ENCODE peak calls at places on chromosome 15, in seven cellular contexts. One of them, this sample, is unnamed.

GRCh38 chr15:82963356-82964341 is 11.1 kb upstream of the HOMER2 start:
- DNase-seq in esophagus muscularis mucosa: no peak
- DNase-seq in heart left ventricle: peak; percentile 45
- DNase-seq in ovary: no peak
- DNase-seq in A549: no peak
- DNase-seq in spleen: no peak
- DNase-seq in body of pancreas: no peak
- DNase-seq in this sample: peak; percentile 55

GRCh38 chr15:74402873-74403589 is 30.7 kb downstream of the SEMA7A start:
- DNase-seq in ovary: no peak
- DNase-seq in body of pancreas: no peak
- DNase-seq in spleen: peak; percentile 96
- DNase-seq in heart left ventricle: no peak
- DNase-seq in A549: no peak
- DNase-seq in esophagus muscularis mucosa: no peak
- DNase-seq in this sample: no peak

GRCh38 chr15:81398910-81399551 is 25.0 kb upstream of the TMC3 start:
- DNase-seq in ovary: no peak
- DNase-seq in A549: no peak
- DNase-seq in esophagus muscularis mucosa: no peak
- DNase-seq in heart left ventricle: no peak
- DNase-seq in spleen: no peak
- DNase-seq in body of pancreas: no peak
- DNase-seq in this sample: no peak

GRCh38 chr15:29825205-29825604 is 2.9 kb upstream of the TJP1 start:
- DNase-seq in ovary: no peak
- DNase-seq in esophagus muscularis mucosa: no peak
- DNase-seq in A549: no peak
- DNase-seq in spleen: no peak
- DNase-seq in body of pancreas: no peak
- DNase-seq in heart left ventricle: no peak
- DNase-seq in this sample: no peak

GRCh38 chr15:94930945-94931344 is 699.6 kb downstream of the MCTP2 start:
- DNase-seq in body of pancreas: no peak
- DNase-seq in ovary: no peak
- DNase-seq in spleen: no peak
- DNase-seq in heart left ventricle: no peak
- DNase-seq in A549: no peak
- DNase-seq in esophagus muscularis mucosa: no peak
- DNase-seq in this sample: no peak

GRCh38 chr15:35691176-35691761 is 145.3 kb upstream of the DPH6 start:
- DNase-seq in esophagus muscularis mucosa: no peak
- DNase-seq in ovary: no peak
- DNase-seq in A549: no peak
- DNase-seq in spleen: no peak
- DNase-seq in heart left ventricle: no peak
- DNase-seq in body of pancreas: no peak
- DNase-seq in this sample: no peak

GRCh38 chr15:59941612-59942011 is 62.5 kb upstream of the FOXB1 start:
- DNase-seq in A549: no peak
- DNase-seq in body of pancreas: no peak
- DNase-seq in heart left ventricle: no peak
- DNase-seq in spleen: no peak
- DNase-seq in esophagus muscularis mucosa: no peak
- DNase-seq in ovary: no peak
- DNase-seq in this sample: no peak

GRCh38 chr15:31391687-31392671 is 65.3 kb downstream of the KLF13 start:
- DNase-seq in A549: peak; percentile 61
- DNase-seq in spleen: peak; percentile 96
- DNase-seq in esophagus muscularis mucosa: peak; percentile 96
- DNase-seq in heart left ventricle: peak; percentile 92
- DNase-seq in body of pancreas: peak; percentile 93
- DNase-seq in ovary: peak; percentile 80
- DNase-seq in this sample: peak; percentile 76

GRCh38 chr15:31481157-31481556 is 154.5 kb downstream of the KLF13 start:
- DNase-seq in spleen: peak; percentile 16
- DNase-seq in body of pancreas: no peak
- DNase-seq in A549: no peak
- DNase-seq in esophagus muscularis mucosa: no peak
- DNase-seq in heart left ventricle: no peak
- DNase-seq in ovary: no peak
- DNase-seq in this sample: no peak

GRCh38 chr15:24877174-24877573 is 77.6 kb upstream of the SNRPN start:
- DNase-seq in body of pancreas: no peak
- DNase-seq in A549: no peak
- DNase-seq in heart left ventricle: no peak
- DNase-seq in esophagus muscularis mucosa: no peak
- DNase-seq in ovary: no peak
- DNase-seq in spleen: no peak
- DNase-seq in this sample: no peak

GRCh38 chr15:89406756-89407650 is 72.4 kb upstream of the POLG start:
- DNase-seq in ovary: no peak
- DNase-seq in spleen: no peak
- DNase-seq in body of pancreas: no peak
- DNase-seq in esophagus muscularis mucosa: no peak
- DNase-seq in A549: no peak
- DNase-seq in heart left ventricle: no peak
- DNase-seq in this sample: no peak
- TF ChIP-seq CTCF in ovary: no peak
- TF ChIP-seq CTCF in spleen: no peak
- TF ChIP-seq CTCF in body of pancreas: no peak
- TF ChIP-seq CTCF in esophagus muscularis mucosa: no peak
- TF ChIP-seq CTCF in A549: no peak
- TF ChIP-seq CTCF in heart left ventricle: no peak
- TF ChIP-seq CTCF in this sample: no peak

DNA sequence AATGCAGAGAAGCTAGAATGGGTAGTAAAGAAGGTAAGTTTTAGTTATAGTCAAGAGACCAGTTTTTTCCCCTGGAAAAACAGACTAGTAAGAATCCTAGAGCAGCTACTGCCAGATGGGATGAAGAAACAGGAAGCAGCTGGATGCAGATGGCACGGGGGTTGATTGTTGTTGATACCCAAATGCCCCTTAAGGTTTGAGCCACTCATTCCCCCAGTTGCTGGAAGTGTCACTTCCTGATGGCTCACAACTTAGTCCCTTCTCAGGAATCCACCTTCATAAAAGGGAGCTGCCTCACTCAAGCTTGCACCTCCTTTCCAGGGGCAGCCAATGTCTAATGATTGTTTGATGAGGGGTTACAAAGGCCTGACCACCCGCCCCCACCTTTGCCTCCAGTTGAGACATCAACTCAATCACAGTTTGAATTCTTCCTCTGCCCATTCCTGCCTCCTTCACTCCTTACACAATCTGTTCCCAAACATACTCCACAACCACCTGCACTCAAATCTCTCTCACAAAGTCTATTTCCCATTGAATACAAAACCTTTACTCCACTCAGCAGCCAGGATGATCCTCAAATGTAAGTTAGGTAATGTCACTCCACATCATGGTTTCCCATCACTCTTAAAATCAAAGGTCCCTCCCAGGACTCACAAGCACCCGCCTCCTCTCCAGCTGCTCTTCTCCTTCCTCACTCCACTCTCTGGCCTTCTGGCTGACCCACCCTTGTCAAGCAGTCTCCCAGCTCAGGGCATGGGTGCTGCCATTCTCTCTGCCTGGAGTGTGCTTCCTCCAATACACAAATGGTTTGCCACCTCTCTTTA is 450.1 kb upstream of the THBS1 start:
- DNase-seq in A549: no peak
- DNase-seq in spleen: no peak
- DNase-seq in body of pancreas: no peak
- DNase-seq in ovary: no peak
- DNase-seq in esophagus muscularis mucosa: no peak
- DNase-seq in heart left ventricle: no peak
- DNase-seq in this sample: no peak
- TF ChIP-seq POLR2A in A549: no peak
- TF ChIP-seq POLR2A in spleen: no peak
- TF ChIP-seq POLR2A in body of pancreas: no peak
- TF ChIP-seq POLR2A in ovary: no peak
- TF ChIP-seq POLR2A in esophagus muscularis mucosa: no peak
- TF ChIP-seq POLR2A in heart left ventricle: no peak
- TF ChIP-seq POLR2A in this sample: no peak

DNA sequence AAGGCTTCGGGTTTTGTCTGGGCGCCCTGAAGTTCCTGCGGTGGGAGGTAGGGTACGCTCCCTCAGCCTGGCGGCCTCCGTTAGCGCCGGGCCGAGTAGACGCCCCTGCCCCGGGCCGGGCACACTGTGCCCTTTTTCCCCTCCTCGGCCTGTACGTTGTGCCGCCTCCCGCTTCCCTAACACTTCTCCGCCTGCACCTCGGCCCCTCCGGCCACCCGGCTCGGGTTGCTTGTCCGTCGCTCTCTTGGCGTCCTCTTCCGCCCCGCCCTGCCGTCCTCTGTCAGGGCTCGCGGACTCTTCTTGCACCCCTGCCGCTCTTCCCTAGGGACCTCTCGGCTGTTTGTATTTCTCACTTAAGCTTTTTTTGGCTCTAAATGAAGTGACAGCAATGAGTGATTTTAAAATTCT is 384 bp downstream of the KNL1 start:
- DNase-seq in spleen: peak; percentile 88
- DNase-seq in esophagus muscularis mucosa: peak; percentile 89
- DNase-seq in heart left ventricle: peak; percentile 53
- DNase-seq in body of pancreas: peak; percentile 52
- DNase-seq in A549: peak; percentile 58
- DNase-seq in ovary: no peak
- DNase-seq in this sample: peak; percentile 26
- TF ChIP-seq CTCF in spleen: no peak
- TF ChIP-seq CTCF in esophagus muscularis mucosa: peak; percentile 13
- TF ChIP-seq CTCF in heart left ventricle: no peak
- TF ChIP-seq CTCF in body of pancreas: peak; percentile 37
- TF ChIP-seq CTCF in A549: no peak
- TF ChIP-seq CTCF in ovary: no peak
- TF ChIP-seq CTCF in this sample: no peak

GRCh38 chr15:69081310-69082004 is 67.0 kb downstream of the NOX5 start:
- DNase-seq in esophagus muscularis mucosa: no peak
- DNase-seq in heart left ventricle: peak; percentile 87
- DNase-seq in ovary: peak; percentile 21
- DNase-seq in body of pancreas: peak; percentile 43
- DNase-seq in A549: no peak
- DNase-seq in spleen: no peak
- DNase-seq in this sample: peak; percentile 37
- TF ChIP-seq POLR2A in esophagus muscularis mucosa: no peak
- TF ChIP-seq POLR2A in heart left ventricle: no peak
- TF ChIP-seq POLR2A in ovary: no peak
- TF ChIP-seq POLR2A in body of pancreas: no peak
- TF ChIP-seq POLR2A in A549: no peak
- TF ChIP-seq POLR2A in spleen: no peak
- TF ChIP-seq POLR2A in this sample: no peak

DNA sequence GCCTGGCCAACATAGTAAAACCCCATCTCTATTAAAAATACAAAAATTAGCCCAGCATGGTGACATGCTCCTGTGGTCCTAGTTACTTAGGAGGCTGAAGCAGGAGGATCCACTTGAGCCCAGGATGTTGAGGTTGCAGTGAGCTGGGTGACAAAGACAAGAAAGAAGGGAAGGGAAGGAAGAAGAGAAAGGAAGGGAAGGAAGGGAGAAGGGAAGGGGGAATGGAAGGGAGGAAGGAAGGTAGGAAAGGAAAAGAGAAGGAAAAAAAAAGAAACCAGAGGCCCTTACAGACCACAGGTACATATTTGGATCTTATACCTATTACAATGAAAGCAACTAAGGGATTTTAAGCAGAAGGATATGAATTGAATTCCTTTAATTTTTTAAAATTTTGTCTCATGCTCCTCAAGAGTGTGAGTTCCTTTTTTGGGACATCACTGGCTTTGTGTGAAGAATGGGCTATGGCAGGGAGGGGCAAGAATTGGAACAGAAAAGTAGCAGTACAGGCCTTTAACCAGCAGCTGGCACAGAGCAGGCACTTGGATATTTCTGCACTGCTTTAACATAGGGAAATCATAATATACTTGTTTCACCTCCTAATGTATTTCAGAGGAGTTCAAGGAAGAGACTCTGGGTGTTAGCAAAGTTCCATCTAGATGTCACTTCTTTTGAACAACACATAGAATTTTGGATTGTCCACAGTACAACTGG is 7.9 kb downstream of the RAB27A start:
- DNase-seq in A549: no peak
- DNase-seq in body of pancreas: no peak
- DNase-seq in ovary: no peak
- DNase-seq in spleen: no peak
- DNase-seq in esophagus muscularis mucosa: no peak
- DNase-seq in heart left ventricle: no peak
- DNase-seq in this sample: no peak
- TF ChIP-seq CTCF in A549: no peak
- TF ChIP-seq CTCF in body of pancreas: no peak
- TF ChIP-seq CTCF in ovary: no peak
- TF ChIP-seq CTCF in spleen: no peak
- TF ChIP-seq CTCF in esophagus muscularis mucosa: peak; percentile 9
- TF ChIP-seq CTCF in heart left ventricle: no peak
- TF ChIP-seq CTCF in this sample: no peak

DNA sequence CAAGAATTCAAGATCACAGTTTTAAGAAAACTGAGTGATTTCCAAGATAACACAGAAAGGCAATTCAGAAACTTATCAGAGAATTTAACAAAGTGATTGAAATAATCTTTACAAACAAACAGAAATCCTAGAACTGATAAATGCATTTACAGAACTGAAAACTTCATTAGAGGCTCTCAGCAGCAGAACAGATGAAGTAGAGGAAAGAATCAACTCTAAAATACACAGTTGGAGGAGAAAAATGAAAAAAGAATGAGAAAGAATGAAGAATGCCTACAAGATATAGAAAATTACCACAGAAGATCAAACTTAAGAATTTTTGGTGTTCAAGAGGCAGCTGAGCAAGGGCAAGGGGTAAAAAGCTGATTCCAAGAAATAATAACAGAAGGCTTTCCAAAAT is 168.8 kb downstream of the POLR2M start:
- DNase-seq in spleen: no peak
- DNase-seq in heart left ventricle: no peak
- DNase-seq in body of pancreas: no peak
- DNase-seq in esophagus muscularis mucosa: no peak
- DNase-seq in A549: no peak
- DNase-seq in ovary: no peak
- DNase-seq in this sample: no peak
- TF ChIP-seq POLR2A in spleen: no peak
- TF ChIP-seq POLR2A in heart left ventricle: no peak
- TF ChIP-seq POLR2A in body of pancreas: no peak
- TF ChIP-seq POLR2A in esophagus muscularis mucosa: no peak
- TF ChIP-seq POLR2A in A549: no peak
- TF ChIP-seq POLR2A in ovary: no peak
- TF ChIP-seq POLR2A in this sample: no peak